ENCODE peak calls at places on chromosomes 6 and 20, in nine cellular contexts. W is transverse colon; U is fibroblast of lung; S is ovary; J is upper lobe of left lung; N is heart right ventricle; P is CD8-positive, alpha-beta memory T cell; C is lung; L is HepG2. A is an unnamed sample.

GRCh38 chr6:115720900-115721299 is 339.8 kb downstream of the FRK start:
- DNase-seq in W (no peak), U (no peak), S (no peak), J (no peak), N (no peak), P (no peak), C (no peak), L (no peak), A (no peak)

GRCh38 chr6:2190661-2191389 is 54.6 kb downstream of the GMDS start:
- DNase-seq in W (no peak), U (no peak), S (no peak), J (peak; percentile 51), N (no peak), P (no peak), C (no peak), L (no peak), A (no peak)

GRCh38 chr6:71913431-71913830 is 27.1 kb downstream of the RIMS1 start:
- DNase-seq in W (no peak), U (no peak), S (no peak), J (no peak), N (no peak), P (no peak), C (no peak), L (no peak), A (no peak)

GRCh38 chr6:2625581-2625980 is 125.1 kb downstream of the MYLK4 start:
- DNase-seq in W (no peak), U (peak; percentile 39), S (no peak), J (no peak), N (no peak), P (no peak), C (no peak), L (no peak), A (no peak)

GRCh38 chr6:73528897-73529296 is 8.1 kb upstream of the EEF1A1 start:
- DNase-seq in W (no peak), U (no peak), S (no peak), J (no peak), N (no peak), P (no peak), C (no peak), L (no peak), A (no peak)

GRCh38 chr6:37987008-37987407 is 167.5 kb downstream of the ZFAND3 start:
- DNase-seq in W (no peak), U (peak; percentile 70), S (no peak), J (no peak), N (no peak), P (no peak), C (no peak), L (no peak), A (no peak)

GRCh38 chr20:13681248-13682125 is 42.8 kb upstream of the TASP1 start:
- DNase-seq in W (no peak), U (no peak), S (no peak), J (no peak), N (no peak), P (no peak), C (no peak), L (peak; percentile 97), A (no peak)

GRCh38 chr6:111788779-111789276 is 84.4 kb downstream of the FYN start:
- DNase-seq in W (no peak), U (peak; percentile 45), S (no peak), J (no peak), N (no peak), P (no peak), C (no peak), L (peak; percentile 63), A (no peak)

GRCh38 chr6:95364016-95364604 is 213.2 kb upstream of the MANEA start:
- DNase-seq in W (no peak), U (peak; percentile 2), S (no peak), J (no peak), N (no peak), P (no peak), C (no peak), L (peak; percentile 20), A (no peak)

GRCh38 chr20:8401491-8401890 is 269.4 kb downstream of the PLCB1 start:
- DNase-seq in W (no peak), U (no peak), S (no peak), J (no peak), N (no peak), P (no peak), C (no peak), L (no peak), A (no peak)
- H3K4me1 ChIP-seq in W (no peaks in the 10 kb centered on the region), U (no peaks in the 10 kb centered on the region), S (no peaks in the 10 kb centered on the region), J (peaks cover 3% of the 10 kb centered on the region), N (peaks cover 21% of the 10 kb centered on the region), P (peaks cover 6% of the 10 kb centered on the region), C (no peaks in the 10 kb centered on the region), L (no peaks in the 10 kb centered on the region), A (no peaks in the 10 kb centered on the region)

DNA sequence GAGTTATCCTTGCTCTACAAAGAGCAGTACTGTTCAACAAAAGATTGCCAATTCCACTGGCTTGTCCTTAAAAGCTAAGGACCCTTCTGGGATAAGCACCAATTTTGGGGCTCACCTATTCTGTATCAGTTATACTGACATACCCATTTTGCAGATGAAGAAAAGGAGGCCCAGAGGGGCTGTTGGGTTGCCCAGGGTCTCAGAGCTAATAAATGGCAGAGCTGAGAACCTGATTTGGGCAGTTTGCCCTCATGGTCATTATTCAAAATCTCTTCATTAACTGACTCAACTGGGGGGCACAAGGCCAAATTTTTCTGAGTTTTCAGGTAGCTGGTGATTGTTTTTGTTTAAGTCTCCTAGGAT is 31.3 kb downstream of the NSFL1C start:
- DNase-seq in W (no peak), U (no peak), S (no peak), J (no peak), N (no peak), P (no peak), C (no peak), L (no peak), A (no peak)
- H3K27ac ChIP-seq in W (no peak overlapping the region), U (peak overlapping the region; percentile 42), S (no peak overlapping the region), J (no peak overlapping the region), N (no peak overlapping the region), P (no peak overlapping the region), C (no peak overlapping the region), L (no peak overlapping the region), A (no peak overlapping the region)

GRCh38 chr6:30113843-30114242 is 953 bp upstream of the TRIM31 start:
- DNase-seq in W (no peak), U (no peak), S (no peak), J (no peak), N (no peak), P (no peak), C (no peak), L (no peak), A (no peak)
- H3K27me3 ChIP-seq in W (peaks cover 34% of the 10 kb centered on the region), U (peaks cover 10% of the 10 kb centered on the region), S (no peaks in the 10 kb centered on the region), J (no peaks in the 10 kb centered on the region), N (peaks cover 81% of the 10 kb centered on the region), P (no peaks in the 10 kb centered on the region), C (no peaks in the 10 kb centered on the region), L (no peaks in the 10 kb centered on the region), A (peaks cover 3% of the 10 kb centered on the region)

DNA sequence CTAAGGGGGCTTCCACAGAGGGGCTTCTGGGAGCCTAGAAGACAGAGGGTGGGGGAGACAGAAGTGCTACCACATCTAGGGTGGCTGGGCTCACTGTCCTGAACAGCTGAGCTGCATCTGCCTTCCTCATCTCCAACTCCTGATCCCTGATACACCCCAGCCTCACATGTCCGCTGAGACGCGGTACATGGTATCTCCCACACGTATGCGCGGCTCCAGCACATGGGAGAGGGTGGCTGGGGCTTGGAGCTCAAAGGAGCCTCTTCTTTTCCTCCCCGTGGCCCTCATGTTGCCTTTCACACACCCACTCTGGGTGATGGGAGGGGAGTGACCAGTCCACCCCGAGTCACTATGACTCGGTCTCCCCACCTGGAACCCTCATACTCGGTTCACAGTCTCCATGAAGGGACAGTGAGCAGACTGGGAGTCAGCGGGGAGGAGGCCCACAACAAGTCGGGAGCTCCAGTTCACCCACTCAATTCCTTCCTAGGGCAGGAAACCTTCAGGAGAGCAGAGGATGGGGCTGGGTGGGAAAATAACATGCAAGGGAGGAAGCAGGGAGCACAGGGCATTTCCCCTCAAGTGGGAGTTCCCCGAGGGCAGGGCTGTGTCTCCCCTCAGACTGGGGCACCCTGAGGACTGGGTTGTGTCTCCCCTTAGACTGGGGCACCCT is 61.7 kb downstream of the MRPL14 start:
- DNase-seq in W (no peak), U (no peak), S (no peak), J (no peak), N (no peak), P (no peak), C (no peak), L (no peak), A (no peak)
- H3K4me1 ChIP-seq in W (no peaks in the 10 kb centered on the region), U (peaks cover 40% of the 10 kb centered on the region), S (peaks cover 4% of the 10 kb centered on the region), J (peaks cover 6% of the 10 kb centered on the region), N (peaks cover 67% of the 10 kb centered on the region), P (no peaks in the 10 kb centered on the region), C (peaks cover 7% of the 10 kb centered on the region), L (peaks cover 85% of the 10 kb centered on the region), A (peaks cover 5% of the 10 kb centered on the region)

GRCh38 chr6:148566664-148567350 is 180.0 kb upstream of the UST start:
- DNase-seq in W (no peak), U (no peak), S (no peak), J (no peak), N (no peak), P (no peak), C (no peak), L (no peak), A (no peak)

GRCh38 chr6:148563066-148563465 is 183.8 kb upstream of the UST start:
- DNase-seq in W (no peak), U (no peak), S (no peak), J (no peak), N (no peak), P (no peak), C (no peak), L (peak; percentile 53), A (no peak)

GRCh38 chr6:148564494-148564893 is 182.3 kb upstream of the UST start:
- DNase-seq in W (no peak), U (no peak), S (no peak), J (no peak), N (no peak), P (no peak), C (no peak), L (no peak), A (no peak)

GRCh38 chr6:148565321-148565926 is 181.4 kb upstream of the UST start:
- DNase-seq in W (no peak), U (peak; percentile 10), S (no peak), J (no peak), N (no peak), P (no peak), C (no peak), L (no peak), A (no peak)

DNA sequence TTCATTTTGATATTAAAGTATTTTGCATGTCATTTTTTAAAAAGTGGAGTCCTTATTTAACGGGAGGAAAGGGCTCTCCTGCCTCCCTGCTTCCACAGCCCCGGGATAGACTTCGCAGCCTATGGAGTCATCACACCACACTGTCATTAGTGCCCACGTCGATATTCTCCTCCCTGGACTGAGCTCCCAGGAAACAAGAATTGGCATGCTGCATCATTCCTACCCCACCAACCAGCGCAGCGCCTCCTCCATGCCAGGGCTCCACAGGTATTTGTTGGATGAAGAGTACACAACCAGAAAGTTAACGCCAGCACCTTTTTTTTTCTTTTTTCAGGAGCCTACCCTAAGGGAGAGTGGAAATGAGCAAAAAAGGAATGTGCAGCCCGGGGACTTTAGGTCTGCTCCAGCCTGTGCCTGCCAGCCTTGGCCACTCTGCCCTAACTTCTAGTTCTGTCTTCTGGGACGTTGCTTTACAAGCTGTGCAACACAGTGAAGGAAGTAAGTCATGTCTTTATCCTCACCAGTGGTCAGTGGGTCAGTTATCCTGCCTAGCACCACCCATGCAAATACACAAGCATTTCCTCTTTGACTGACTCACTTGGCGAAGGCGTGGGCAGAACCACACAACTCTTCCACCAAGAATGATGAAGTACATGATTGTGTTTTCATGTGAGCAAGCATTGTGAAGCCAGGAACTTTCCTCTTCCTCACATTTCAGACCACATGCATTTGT is 180.7 kb upstream of the UST start:
- DNase-seq in W (no peak), U (peak; percentile 99), S (no peak), J (no peak), N (no peak), P (no peak), C (no peak), L (no peak), A (no peak)
- H3K27ac ChIP-seq in W (no peak overlapping the region), U (peak overlapping the region; percentile 34), S (no peak overlapping the region), J (no peak overlapping the region), N (no peak overlapping the region), P (no peak overlapping the region), C (no peak overlapping the region), L (no peak overlapping the region), A (no peak overlapping the region)

A was measured in thyroid gland.